ENCODE peak calls at places on chromosomes 3 and 15, in seven cellular contexts. M, P, I, K, W, Q and O are unnamed samples.

GRCh38 chr3:98731138-98731537 is 32.0 kb upstream of the ST3GAL6 start:
- DNase-seq in M (no peak), P (no peak), W (no peak), K (no peak), Q (no peak), I (no peak), O (no peak)

GRCh38 chr15:93716615-93717221 is 514.6 kb upstream of the MCTP2 start:
- DNase-seq in K (no peak), M (no peak), W (no peak), Q (no peak), P (no peak), I (no peak), O (peak; percentile 11)

GRCh38 chr15:52362497-52362896 is 66.9 kb upstream of the MYO5C start:
- DNase-seq in P (no peak), I (no peak), M (no peak), Q (no peak), K (no peak), W (no peak), O (no peak)

GRCh38 chr3:138740057-138740456 is 94.7 kb downstream of the PIK3CB start:
- DNase-seq in Q (no peak), M (no peak), W (no peak), P (no peak), I (no peak), K (no peak), O (no peak)

GRCh38 chr3:152376351-152377183 is 107.8 kb downstream of the MBNL1 start:
- DNase-seq in M (no peak), K (no peak), Q (peak; percentile 97), P (no peak), I (no peak), W (no peak), O (no peak)

GRCh38 chr3:187568171-187568570 is 102.0 kb downstream of the SST start:
- DNase-seq in W (no peak), I (no peak), K (no peak), P (no peak), Q (no peak), M (no peak), O (no peak)

GRCh38 chr3:191440532-191440931 is 20.4 kb upstream of the PYDC2 start:
- DNase-seq in Q (no peak), P (no peak), I (no peak), K (no peak), M (no peak), W (no peak), O (no peak)

GRCh38 chr3:195040094-195040493 is 230.9 kb downstream of the XXYLT1 start:
- DNase-seq in P (no peak), I (no peak), M (no peak), W (no peak), K (no peak), Q (no peak), O (no peak)

GRCh38 chr3:167669699-167670098 is 16.0 kb upstream of the WDR49 start:
- DNase-seq in M (no peak), W (no peak), K (no peak), Q (no peak), I (no peak), P (no peak), O (no peak)

GRCh38 chr3:134086616-134087015 is 56.9 kb upstream of the SLCO2A1 start:
- DNase-seq in Q (no peak), W (no peak), I (no peak), P (no peak), M (no peak), K (no peak), O (no peak)

GRCh38 chr3:25448750-25449684 is 21.0 kb downstream of the RARB start:
- DNase-seq in I (peak; percentile 64), P (no peak), K (no peak), M (peak; percentile 20), Q (no peak), W (no peak), O (peak; percentile 57)

GRCh38 chr3:176431986-176432385 is 765.3 kb downstream of the TBL1XR1 start:
- DNase-seq in I (no peak), M (no peak), P (no peak), K (no peak), W (no peak), Q (no peak), O (no peak)

GRCh38 chr3:192842711-192843436 is 74.8 kb downstream of the MB21D2 start:
- DNase-seq in Q (no peak), I (no peak), M (no peak), K (no peak), W (no peak), P (no peak), O (no peak)

GRCh38 chr3:171994646-171995441 is 44.5 kb upstream of the FNDC3B start:
- DNase-seq in K (no peak), I (no peak), Q (no peak), M (peak; percentile 41), P (no peak), W (no peak), O (no peak)

GRCh38 chr15:77066961-77067690 is 3.8 kb downstream of the TSPAN3 start:
- DNase-seq in I (no peak), M (peak; percentile 58), P (no peak), Q (no peak), K (no peak), W (no peak), O (no peak)

GRCh38 chr15:72306211-72306785 is 13.7 kb downstream of the CELF6 start:
- DNase-seq in Q (no peak), M (no peak), K (no peak), W (peak; percentile 45), P (no peak), I (peak; percentile 76), O (peak; percentile 16)

GRCh38 chr3:169661567-169662214 is 1.8 kb downstream of the MECOM start:
- DNase-seq in M (no peak), W (peak; percentile 18), P (no peak), I (peak; percentile 76), K (no peak), Q (no peak), O (no peak)

GRCh38 chr15:48413304-48413703 is 82.1 kb downstream of the DUT start:
- DNase-seq in W (no peak), M (peak; percentile 9), I (no peak), P (no peak), Q (no peak), K (no peak), O (no peak)

GRCh38 chr15:67076147-67076843 is 10.9 kb downstream of the SMAD3 start:
- DNase-seq in K (no peak), W (peak; percentile 66), Q (no peak), I (no peak), M (no peak), P (peak; percentile 69), O (no peak)

GRCh38 chr3:139261754-139262632 is 81.8 kb upstream of the MRPS22 start:
- DNase-seq in K (no peak), P (no peak), M (no peak), I (peak; percentile 54), Q (no peak), W (no peak), O (no peak)

GRCh38 chr3:35678552-35679220 is 39.4 kb downstream of the ARPP21 start:
- DNase-seq in M (no peak), I (no peak), P (no peak), Q (no peak), W (no peak), K (no peak), O (no peak)

GRCh38 chr15:66956672-66957540 is 108.5 kb upstream of the SMAD3 start:
- DNase-seq in I (no peak), W (no peak), Q (no peak), P (no peak), K (no peak), M (no peak), O (no peak)

GRCh38 chr3:42051384-42052131 is 39.6 kb upstream of the TRAK1 start:
- DNase-seq in W (no peak), M (no peak), I (no peak), P (no peak), K (no peak), Q (no peak), O (no peak)

GRCh38 chr15:42133892-42134502 is 22.4 kb downstream of the PLA2G4F start:
- DNase-seq in M (peak; percentile 52), I (peak; percentile 50), K (peak; percentile 56), W (peak; percentile 72), Q (no peak), P (peak; percentile 34), O (peak; percentile 48)
- H3K27me3 ChIP-seq in M (peaks cover 2% of the 10 kb centered on the region), I (peaks cover 11% of the 10 kb centered on the region), K (no peaks in the 10 kb centered on the region), W (peaks cover 3% of the 10 kb centered on the region), Q (no peaks in the 10 kb centered on the region), P (peaks cover 8% of the 10 kb centered on the region), O (no peaks in the 10 kb centered on the region)

DNA sequence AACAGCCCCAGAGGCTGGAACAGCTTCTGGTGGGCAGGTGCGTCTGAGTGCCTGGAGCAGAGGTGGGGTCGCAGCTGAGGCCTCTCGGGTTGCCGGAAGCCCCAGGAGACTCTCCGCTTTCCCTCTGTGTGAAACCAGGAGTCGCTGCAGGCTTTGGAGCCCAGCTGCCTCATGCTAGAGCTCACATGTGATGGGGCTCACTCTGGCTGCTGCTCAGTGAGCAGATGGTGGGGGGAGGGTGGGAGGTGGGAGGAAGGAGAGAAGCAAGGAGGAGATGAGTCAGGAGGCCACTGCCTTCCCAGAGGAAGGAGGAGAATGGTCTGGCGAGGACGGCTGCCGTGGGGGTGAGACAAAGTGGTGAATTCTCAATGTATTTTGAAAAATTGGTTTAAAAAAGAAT is 290.1 kb upstream of the CHRNA7 start:
- DNase-seq in I (no peak), M (no peak), Q (no peak), W (no peak), K (peak; percentile 46), P (no peak), O (peak; percentile 42)
- TF ChIP-seq YY1 in I (no peak), M (no peak), Q (no peak), W (no peak), K (no peak), P (no peak), O (no peak)

GRCh38 chr15:69096197-69096596 is 64.2 kb upstream of the GLCE start:
- DNase-seq in P (no peak), I (no peak), M (no peak), K (no peak), W (no peak), Q (no peak), O (no peak)

GRCh38 chr15:69095280-69095679 is 65.2 kb upstream of the GLCE start:
- DNase-seq in M (no peak), I (no peak), P (no peak), K (no peak), W (no peak), Q (no peak), O (no peak)

GRCh38 chr15:69099976-69100375 is 60.5 kb upstream of the GLCE start:
- DNase-seq in P (no peak), M (no peak), I (no peak), Q (no peak), W (no peak), K (no peak), O (no peak)

GRCh38 chr15:69100821-69101220 is 59.6 kb upstream of the GLCE start:
- DNase-seq in Q (no peak), K (no peak), M (no peak), W (no peak), I (no peak), P (no peak), O (no peak)

DNA sequence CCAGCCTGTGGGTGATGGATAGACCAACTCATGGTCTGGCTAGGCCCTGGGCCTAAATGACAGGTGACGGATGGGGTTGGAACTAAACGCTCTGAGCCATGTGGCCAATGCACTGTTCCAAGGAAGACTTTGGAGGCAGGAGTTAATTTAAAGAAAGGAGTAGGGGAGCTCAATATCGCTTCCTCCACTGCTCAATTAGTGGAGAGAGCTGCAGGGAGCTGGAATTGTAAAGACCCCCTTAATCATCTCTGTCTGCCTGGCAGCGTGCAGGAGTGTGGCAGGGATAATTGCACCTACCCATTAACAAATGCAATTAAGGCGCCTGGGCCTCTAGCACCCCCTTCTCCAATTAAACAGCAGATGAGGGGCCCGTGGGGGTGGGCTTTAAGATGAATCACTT is 61.7 kb upstream of the GLCE start:
- DNase-seq in M (no peak), Q (no peak), P (no peak), W (no peak), K (no peak), I (no peak), O (no peak)
- H3K27me3 ChIP-seq in M (no peaks in the 10 kb centered on the region), Q (no peaks in the 10 kb centered on the region), P (no peaks in the 10 kb centered on the region), W (peaks cover under 1% of the 10 kb centered on the region), K (no peaks in the 10 kb centered on the region), I (no peaks in the 10 kb centered on the region), O (peaks cover 7% of the 10 kb centered on the region)

GRCh38 chr3:157786216-157786615 is 283.0 kb upstream of the VEPH1 start:
- DNase-seq in K (no peak), W (no peak), I (no peak), Q (no peak), M (no peak), P (no peak), O (no peak)
- TF ChIP-seq YY1 in K (no peak), W (no peak), I (no peak), Q (no peak), M (no peak), P (no peak), O (no peak)